ENCODE peak calls at places on chromosomes 13 and 19, in five cellular contexts. J is astrocyte; D is activated effector memory CD4-positive, alpha-beta T cell treated with anti-CD3 and anti-CD28 coated beads, Interleukin-2, amount 50 U/mL, for 16 hours; L is activated naive CD8-positive, alpha-beta T cell treated with anti-CD3 and anti-CD28 coated beads, Interleukin-2, amount 50 U/mL, for 24 hours; N is stimulated activated CD8-positive, alpha-beta memory T cell treated with anti-CD3 and anti-CD28 coated beads, Interleukin-2, amount 100 ng/mL, for 1 hour. G is an unnamed sample.

GRCh38 chr13:40571338-40571737 is 95.1 kb downstream of the FOXO1 start:
- DNase-seq in J (no peak), D (no peak), L (no peak), N (no peak), G (no peak)

GRCh38 chr19:54480048-54480447 is 7.0 kb upstream of the CDC42EP5 start:
- DNase-seq in J (no peak), D (no peak), L (no peak), N (no peak), G (no peak)

GRCh38 chr13:75226755-75227435 is 255.1 kb downstream of the TBC1D4 start:
- DNase-seq in J (peak), D (no peak), L (no peak), N (no peak), G (peak)

GRCh38 chr19:17086129-17086528 is 10.6 kb downstream of the MYO9B start:
- DNase-seq in J (no peak), D (no peak), L (no peak), N (no peak), G (no peak)

GRCh38 chr13:108508263-108508662 is 121.1 kb upstream of the MYO16 start:
- DNase-seq in J (peak), D (no peak), L (no peak), N (no peak), G (peak)

GRCh38 chr13:23992722-23993438 is 95.6 kb upstream of the C1QTNF9B start:
- DNase-seq in J (no peak), D (no peak), L (no peak), N (no peak), G (no peak)

GRCh38 chr13:71320452-71320851 is 546.6 kb downstream of the DACH1 start:
- DNase-seq in J (no peak), D (no peak), L (no peak), N (no peak), G (peak)

GRCh38 chr19:32649751-32650150 is 25.2 kb downstream of the ANKRD27 start:
- DNase-seq in J (no peak), D (no peak), L (no peak), N (no peak), G (no peak)

GRCh38 chr19:16288544-16288943 is 36.1 kb upstream of the KLF2 start:
- DNase-seq in J (no peak), D (no peak), L (no peak), N (no peak), G (peak)

GRCh38 chr19:51799998-51800848 is 5.3 kb downstream of the FPR3 start:
- DNase-seq in J (peak), D (no peak), L (no peak), N (no peak), G (peak)

GRCh38 chr13:61463027-61463426 is 47.4 kb upstream of the PCDH20 start:
- DNase-seq in J (no peak), D (no peak), L (no peak), N (no peak), G (no peak)

GRCh38 chr19:10339380-10339960 is at the start of gene ICAM3:
- DNase-seq in J (no peak), D (peak), L (peak), N (peak), G (no peak)

GRCh38 chr13:100019780-100020356 is 38.3 kb downstream of the ZIC2 start:
- DNase-seq in J (no peak), D (no peak), L (no peak), N (no peak), G (no peak)

GRCh38 chr13:24671367-24672117 is 8.7 kb upstream of the ATP12A start:
- DNase-seq in J (peak), D (no peak), L (no peak), N (no peak), G (peak)

GRCh38 chr19:42021185-42021584 is 27.2 kb upstream of the ATP1A3 start:
- DNase-seq in J (no peak), D (no peak), L (no peak), N (no peak), G (no peak)

GRCh38 chr19:11152318-11153062 is 3.1 kb downstream of the SPC24 start:
- DNase-seq in J (peak), D (no peak), L (no peak), N (no peak), G (peak)

G was measured in fibroblast of lung.